ENCODE peak calls at places on chromosomes 16 and 17, in four cellular contexts. X, U, L and H are unnamed samples.

GRCh38 chr16:26665166-26665939 is 401.4 kb upstream of the C16orf82 start:
- DNase-seq in X (no peak), U (no peak), L (no peak), H (no peak)

GRCh38 chr17:10243905-10244844 is 45.8 kb upstream of the GAS7 start:
- DNase-seq in X (no peak), U (no peak), L (no peak), H (no peak)

GRCh38 chr16:57786632-57787518 is 15.4 kb downstream of the KIFC3 start:
- DNase-seq in X (no peak), U (no peak), L (no peak), H (no peak)

GRCh38 chr17:82037113-82037888 is at the start of gene DCXR:
- DNase-seq in X (peak), U (peak), L (peak), H (peak)

GRCh38 chr16:84633622-84634021 is 14.7 kb upstream of the KLHL36 start:
- DNase-seq in X (no peak), U (no peak), L (no peak), H (no peak)

GRCh38 chr16:5025171-5025632 is 8.5 kb downstream of the NAGPA start:
- DNase-seq in X (no peak), U (no peak), L (no peak), H (peak)

GRCh38 chr17:5181509-5182305 is 10.0 kb downstream of the ZNF594 start:
- DNase-seq in X (no peak), U (no peak), L (no peak), H (no peak)

GRCh38 chr17:7296189-7296861 is 1.9 kb upstream of the YBX2 start:
- DNase-seq in X (peak), U (peak), L (no peak), H (peak)

GRCh38 chr17:16926591-16927451 is 45.1 kb downstream of the TNFRSF13B start:
- DNase-seq in X (no peak), U (no peak), L (no peak), H (no peak)

GRCh38 chr17:67511012-67511411 is 133.9 kb downstream of the PITPNC1 start:
- DNase-seq in X (no peak), U (no peak), L (no peak), H (no peak)

GRCh38 chr17:33099252-33099651 is 107.6 kb downstream of the SPACA3 start:
- DNase-seq in X (no peak), U (no peak), L (no peak), H (no peak)

GRCh38 chr16:31355701-31356100 is 725 bp downstream of the ITGAX start:
- DNase-seq in X (no peak), U (no peak), L (no peak), H (no peak)

GRCh38 chr17:52477824-52478614 is 319.5 kb upstream of the CA10 start:
- DNase-seq in X (no peak), U (no peak), L (no peak), H (no peak)

GRCh38 chr17:67779098-67779672 is 46.1 kb upstream of the BPTF start:
- DNase-seq in X (peak), U (peak), L (no peak), H (no peak)

GRCh38 chr16:48365030-48365600 is 20.1 kb downstream of the SIAH1 start:
- DNase-seq in X (no peak), U (no peak), L (no peak), H (no peak)

GRCh38 chr17:12024332-12024731 is 3.7 kb downstream of the MAP2K4 start:
- DNase-seq in X (no peak), U (no peak), L (no peak), H (no peak)

GRCh38 chr16:11211061-11211976 is 44.7 kb downstream of the SOCS1 start:
- DNase-seq in X (no peak), U (no peak), L (no peak), H (no peak)

GRCh38 chr17:63475491-63476412 is 1.1 kb upstream of the ACE start:
- DNase-seq in X (peak), U (no peak), L (no peak), H (no peak)

GRCh38 chr16:74605746-74606520 is 981 bp downstream of the GLG1 start:
- DNase-seq in X (no peak), U (no peak), L (no peak), H (no peak)

GRCh38 chr16:89562027-89562599 is 1.6 kb downstream of the RPL13 start:
- DNase-seq in X (no peak), U (no peak), L (no peak), H (no peak)

GRCh38 chr17:39662551-39663339 is 2.4 kb upstream of the TCAP start:
- DNase-seq in X (no peak), U (no peak), L (no peak), H (no peak)

GRCh38 chr17:21214777-21215541 is 998 bp upstream of the TMEM11 start:
- DNase-seq in X (no peak), U (no peak), L (no peak), H (no peak)

GRCh38 chr17:55089955-55090573 is 121.5 kb downstream of the STXBP4 start:
- DNase-seq in X (peak), U (peak), L (peak), H (no peak)

GRCh38 chr16:67326472-67327309 is at the start of the genes KCTD19 and LRRC36:
- DNase-seq in X (peak), U (peak), L (no peak), H (no peak)

GRCh38 chr16:12097523-12098428 is 121.2 kb downstream of the SNX29 start:
- DNase-seq in X (no peak), U (no peak), L (no peak), H (no peak)

GRCh38 chr16:31860508-31860907 is 13.1 kb upstream of the ZNF267 start:
- DNase-seq in X (no peak), U (no peak), L (no peak), H (no peak)

GRCh38 chr16:11735801-11736200 is 6.9 kb downstream of the TXNDC11 start:
- DNase-seq in X (no peak), U (no peak), L (no peak), H (no peak)

GRCh38 chr17:53191878-53192277 is 630.8 kb upstream of the KIF2B start:
- DNase-seq in X (no peak), U (no peak), L (no peak), H (no peak)

GRCh38 chr16:3780570-3780969 is 63.2 kb upstream of the TRAP1 start:
- DNase-seq in X (no peak), U (no peak), L (no peak), H (no peak)

GRCh38 chr16:66164581-66164980 is 201.9 kb upstream of the CDH5 start:
- DNase-seq in X (no peak), U (no peak), L (no peak), H (no peak)

GRCh38 chr17:59888145-59888750 is 4.5 kb downstream of the TUBD1 start:
- DNase-seq in X (no peak), U (no peak), L (no peak), H (no peak)

GRCh38 chr17:17725853-17726720 is 44.8 kb downstream of the RAI1 start:
- DNase-seq in X (no peak), U (no peak), L (no peak), H (no peak)

GRCh38 chr17:42750730-42751356 is 6.0 kb upstream of the EZH1 start:
- DNase-seq in X (peak), U (no peak), L (no peak), H (peak)

GRCh38 chr17:27849474-27850185 is 43.5 kb downstream of the LYRM9 start:
- DNase-seq in X (no peak), U (no peak), L (no peak), H (no peak)

GRCh38 chr16:16138034-16138635 is 85.2 kb downstream of the ABCC6 start:
- DNase-seq in X (no peak), U (no peak), L (no peak), H (no peak)
- TF ChIP-seq SPI1 in X (no peak), U (no peak), L (no peak), H (no peak)

GRCh38 chr17:57994436-57994835 is 6.4 kb upstream of the VEZF1 start:
- DNase-seq in X (no peak), U (no peak), L (no peak), H (no peak)

GRCh38 chr17:57991537-57991936 is 3.5 kb upstream of the VEZF1 start:
- DNase-seq in X (peak), U (no peak), L (no peak), H (no peak)

GRCh38 chr17:57997085-57997809 is 9.2 kb upstream of the VEZF1 start:
- DNase-seq in X (no peak), U (no peak), L (no peak), H (no peak)

GRCh38 chr17:57995076-57995956 is 7.3 kb upstream of the VEZF1 start:
- DNase-seq in X (peak), U (peak), L (no peak), H (no peak)

GRCh38 chr17:57993471-57994365 is 5.7 kb upstream of the VEZF1 start:
- DNase-seq in X (no peak), U (no peak), L (no peak), H (no peak)
- TF ChIP-seq POLR2AphosphoS5 in X (no peak), U (peak), L (peak), H (peak)

GRCh38 chr17:49952912-49953497 is 16.0 kb upstream of the DLX4 start:
- DNase-seq in X (no peak), U (no peak), L (no peak), H (no peak)

GRCh38 chr17:49955157-49955556 is 13.8 kb upstream of the DLX4 start:
- DNase-seq in X (no peak), U (no peak), L (no peak), H (no peak)

GRCh38 chr17:49949634-49950033 is 19.4 kb upstream of the DLX4 start:
- DNase-seq in X (no peak), U (no peak), L (no peak), H (no peak)

GRCh38 chr17:49951362-49952080 is 17.5 kb upstream of the DLX4 start:
- DNase-seq in X (no peak), U (no peak), L (no peak), H (no peak)

GRCh38 chr17:49952209-49952911 is 16.6 kb upstream of the DLX4 start:
- DNase-seq in X (peak), U (peak), L (no peak), H (peak)
- TF ChIP-seq SPI1 in X (no peak), U (no peak), L (no peak), H (no peak)

DNA sequence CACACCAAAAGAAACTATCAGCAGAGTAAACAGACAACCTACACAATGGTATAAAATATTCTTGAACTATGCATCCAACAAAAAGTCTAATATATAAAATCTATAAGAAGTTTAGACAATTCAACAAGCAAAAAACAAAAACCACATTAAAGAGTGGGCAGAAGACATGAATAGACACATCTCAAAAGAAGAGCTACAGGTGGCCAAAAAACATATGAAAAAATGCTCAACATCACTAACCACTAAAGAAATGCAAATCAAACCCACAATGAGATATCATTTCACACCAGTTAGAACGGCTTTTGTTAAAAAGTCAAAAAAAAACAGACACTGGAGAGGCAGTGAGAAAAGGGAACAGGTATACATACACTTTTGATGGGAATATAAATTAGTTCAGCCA is 348.9 kb upstream of the MAF start:
- DNase-seq in X (no peak), U (no peak), L (no peak), H (no peak)
- TF ChIP-seq POLR2AphosphoS5 in X (no peak), U (no peak), L (no peak), H (no peak)

DNA sequence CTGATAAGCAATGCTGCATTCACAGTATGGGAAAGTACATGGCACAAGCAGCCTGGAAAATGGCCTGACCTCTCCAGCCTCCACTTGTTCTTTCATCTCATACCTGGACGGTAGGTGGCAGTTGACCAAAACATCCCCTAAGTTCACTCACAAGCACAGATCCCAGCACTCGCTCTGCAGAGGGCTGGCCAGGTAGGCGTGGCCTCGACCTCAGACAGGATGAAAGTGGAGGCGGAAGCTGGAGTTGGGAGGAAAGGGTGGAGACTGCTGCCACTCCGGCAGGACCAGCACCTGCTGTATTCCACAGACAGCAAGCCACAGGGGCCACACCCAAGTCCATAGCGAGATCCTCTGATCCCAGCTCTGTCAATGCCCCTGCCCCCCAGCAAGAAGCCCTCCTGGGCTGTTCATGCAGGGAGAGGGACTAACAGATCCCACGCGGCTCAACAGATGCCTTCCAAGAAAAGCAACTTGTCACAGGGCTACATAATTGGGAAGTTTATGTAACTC is 31.3 kb downstream of the ZCCHC14 start:
- DNase-seq in X (peak), U (no peak), L (no peak), H (peak)
- TF ChIP-seq SPI1 in X (no peak), U (no peak), L (no peak), H (no peak)

GRCh38 chr17:3693829-3694231 is 2.1 kb downstream of the P2RX5 start:
- DNase-seq in X (no peak), U (no peak), L (peak), H (no peak)
- TF ChIP-seq POLR2AphosphoS5 in X (no peak), U (no peak), L (no peak), H (no peak)

GRCh38 chr16:86033016-86033474 is 134.1 kb downstream of the IRF8 start:
- DNase-seq in X (no peak), U (no peak), L (no peak), H (no peak)
- TF ChIP-seq SPI1 in X (no peak), U (no peak), L (no peak), H (no peak)